ENCODE peak calls at places on chromosome 10, in four cellular contexts. G, M, U and V are unnamed samples. For H3K4me1, the result is how much of the 10 kb centered on the place peaks cover.

GRCh38 chr10:21315321-21316220 is 209.9 kb downstream of the SKIDA1 start:
- DNase-seq in G (peak), M (peak), U (peak), V (peak)

GRCh38 chr10:110684800-110685446 is 40.8 kb downstream of the RBM20 start:
- DNase-seq in G (no peak), M (no peak), U (no peak), V (no peak)

GRCh38 chr10:60731134-60731883 is 47.0 kb upstream of the CDK1 start:
- DNase-seq in G (no peak), M (no peak), U (peak), V (no peak)

GRCh38 chr10:133089461-133089800 is 1.7 kb downstream of the ADGRA1 start:
- DNase-seq in G (no peak), M (no peak), U (no peak), V (no peak)

GRCh38 chr10:31618541-31619291 is 299.7 kb downstream of the ZEB1 start:
- DNase-seq in G (peak), M (no peak), U (peak), V (no peak)

GRCh38 chr10:16993186-16993585 is 136.4 kb downstream of the CUBN start:
- DNase-seq in G (no peak), M (no peak), U (no peak), V (no peak)

GRCh38 chr10:73586583-73586984 is 4.6 kb downstream of the USP54 start:
- DNase-seq in G (peak), M (peak), U (peak), V (peak)

GRCh38 chr10:33559105-33559504 is 224.6 kb upstream of the NRP1 start:
- DNase-seq in G (no peak), M (peak), U (no peak), V (no peak)

GRCh38 chr10:11610151-11610854 is 1.1 kb downstream of the USP6NL start:
- DNase-seq in G (no peak), M (no peak), U (no peak), V (peak)

DNA sequence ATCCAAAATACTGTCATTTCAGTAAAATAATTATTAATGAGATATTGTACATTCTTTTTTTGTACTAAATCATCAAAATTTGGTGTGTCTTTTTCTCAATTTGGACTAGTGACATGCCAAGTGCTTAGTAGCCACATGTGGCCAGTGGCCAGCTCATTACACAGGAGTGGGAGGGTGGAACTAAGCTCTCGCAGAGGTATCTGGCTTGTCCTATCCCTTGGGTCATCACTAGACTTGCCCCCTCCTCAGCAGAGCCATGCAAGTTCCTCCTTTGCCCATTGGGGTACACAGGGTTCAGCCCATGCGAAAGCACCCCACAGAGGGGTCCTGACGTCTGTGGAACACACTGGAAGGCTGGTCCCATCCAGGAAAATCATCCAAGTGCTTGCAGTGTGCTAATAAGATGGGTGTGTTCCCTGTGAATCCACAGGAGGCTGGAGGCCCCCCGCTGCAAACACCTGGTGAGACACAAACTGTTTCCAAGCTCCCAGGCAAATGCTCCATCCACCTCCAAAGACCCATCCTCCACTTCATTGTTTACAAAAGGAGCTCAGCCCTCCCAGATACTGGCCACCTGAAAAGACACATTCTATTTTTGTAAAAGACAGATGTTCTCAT is 1.3 kb downstream of the ARHGAP22 start:
- DNase-seq in G (peak), M (no peak), U (no peak), V (no peak)
- H3K4me1 ChIP-seq in G (under half), M (under half), U (under half), V (half or more)

GRCh38 chr10:106086391-106086790 is 1078.1 kb downstream of the SORCS1 start:
- DNase-seq in G (no peak), M (no peak), U (no peak), V (no peak)

DNA sequence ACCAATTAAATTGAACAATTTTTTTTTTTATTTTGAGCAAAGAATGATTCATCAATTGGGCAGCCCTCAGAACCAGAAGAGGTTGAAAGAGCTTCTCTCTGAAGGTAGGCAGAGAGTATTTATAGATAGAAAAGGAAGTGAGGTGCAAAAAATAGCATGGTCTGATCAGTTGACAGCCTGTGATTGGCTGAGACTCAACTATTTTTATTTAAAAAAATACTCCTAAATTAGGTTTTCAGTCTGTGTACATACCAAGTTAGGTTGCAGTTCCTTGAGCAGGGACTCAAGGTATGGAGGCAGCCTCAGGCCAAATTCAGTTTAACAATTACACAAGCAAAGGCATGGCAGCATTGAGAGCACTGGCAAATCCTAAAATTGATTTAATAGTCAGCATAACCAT is 1074.7 kb downstream of the SORCS1 start:
- DNase-seq in G (no peak), M (no peak), U (no peak), V (no peak)
- H3K4me1 ChIP-seq in G (under half), M (under half), U (under half), V (under half)

DNA sequence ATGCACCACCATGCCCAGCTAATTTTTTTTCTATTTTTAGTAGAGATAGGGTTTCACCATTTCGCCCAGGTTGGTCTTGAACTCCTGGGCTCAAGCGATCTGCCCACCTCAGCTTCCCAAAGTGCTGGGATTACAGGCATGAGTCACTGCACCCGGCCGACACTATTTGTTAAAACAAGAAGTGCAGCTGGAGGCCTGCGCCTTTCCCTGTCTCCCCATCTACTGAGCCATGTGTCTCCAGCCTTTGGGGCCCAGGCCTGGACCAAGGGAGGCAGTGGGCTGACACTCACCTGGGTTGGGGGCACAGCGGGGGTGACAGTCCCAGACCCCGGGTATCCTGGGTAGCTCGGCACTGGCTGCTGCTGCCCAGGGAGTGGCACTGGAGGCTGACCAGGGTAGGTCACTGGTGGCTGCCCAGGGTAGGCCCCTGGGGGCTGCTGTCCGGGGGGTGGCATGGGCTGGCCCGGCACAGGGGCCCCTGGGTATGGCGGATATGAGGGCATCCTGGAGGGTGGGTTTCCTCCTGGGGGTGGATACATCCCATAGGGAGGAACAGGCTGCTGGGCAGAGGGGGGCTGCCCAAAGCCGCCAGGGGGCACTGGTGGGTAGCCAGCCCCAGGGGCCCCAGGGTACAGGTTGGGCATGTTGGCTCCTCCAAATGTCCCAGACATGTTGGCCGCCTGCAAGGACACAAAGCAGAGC is 36.3 kb downstream of the PLAC9 start:
- DNase-seq in G (no peak), M (no peak), U (peak), V (no peak)
- H3K4me1 ChIP-seq in G (under half), M (under half), U (under half), V (under half)

GRCh38 chr10:37146443-37146842 is 21.0 kb downstream of the ANKRD30A start:
- DNase-seq in G (no peak), M (no peak), U (no peak), V (no peak)
- H3K4me1 ChIP-seq in G (under half), M (under half), U (under half), V (under half)